ENCODE peak calls at places on chromosomes 7 and 10, in six cellular contexts. One of them, this sample, is unnamed.

GRCh38 chr10:17349717-17350116 is 104.7 kb downstream of the ST8SIA6 start:
- DNase-seq in endothelial cell: no peak
- DNase-seq in cardiac muscle cell: no peak
- DNase-seq in neural crest cell: no peak
- DNase-seq in NCI-H524: no peak
- DNase-seq in effector memory CD4-positive, alpha-beta T cell: no peak
- DNase-seq in this sample: no peak

GRCh38 chr7:76047305-76047810 is 442 bp downstream of the STYXL1 start:
- DNase-seq in endothelial cell: no peak
- DNase-seq in cardiac muscle cell: peak; percentile 14
- DNase-seq in neural crest cell: no peak
- DNase-seq in NCI-H524: no peak
- DNase-seq in effector memory CD4-positive, alpha-beta T cell: no peak
- DNase-seq in this sample: no peak

GRCh38 chr10:21519981-21520436 is 5.5 kb downstream of the SKIDA1 start:
- DNase-seq in endothelial cell: no peak
- DNase-seq in cardiac muscle cell: peak; percentile 81
- DNase-seq in neural crest cell: no peak
- DNase-seq in NCI-H524: peak; percentile 34
- DNase-seq in effector memory CD4-positive, alpha-beta T cell: no peak
- DNase-seq in this sample: no peak

GRCh38 chr10:14586901-14587300 is 187.8 kb downstream of the FAM107B start:
- DNase-seq in endothelial cell: no peak
- DNase-seq in cardiac muscle cell: no peak
- DNase-seq in neural crest cell: no peak
- DNase-seq in NCI-H524: no peak
- DNase-seq in effector memory CD4-positive, alpha-beta T cell: peak; percentile 83
- DNase-seq in this sample: no peak

GRCh38 chr10:32951111-32951510 is 6.9 kb downstream of the ITGB1 start:
- DNase-seq in endothelial cell: no peak
- DNase-seq in cardiac muscle cell: no peak
- DNase-seq in neural crest cell: no peak
- DNase-seq in NCI-H524: no peak
- DNase-seq in effector memory CD4-positive, alpha-beta T cell: no peak
- DNase-seq in this sample: no peak

GRCh38 chr7:99002827-99003212 is 124.5 kb downstream of the TRRAP start:
- DNase-seq in endothelial cell: no peak
- DNase-seq in cardiac muscle cell: no peak
- DNase-seq in neural crest cell: no peak
- DNase-seq in NCI-H524: no peak
- DNase-seq in effector memory CD4-positive, alpha-beta T cell: no peak
- DNase-seq in this sample: no peak

GRCh38 chr7:28410628-28411578 is 1.4 kb upstream of the CREB5 start:
- DNase-seq in endothelial cell: no peak
- DNase-seq in cardiac muscle cell: peak; percentile 70
- DNase-seq in neural crest cell: peak; percentile 22
- DNase-seq in NCI-H524: peak; percentile 28
- DNase-seq in effector memory CD4-positive, alpha-beta T cell: no peak
- DNase-seq in this sample: no peak

GRCh38 chr10:44955408-44956070 is 4.1 kb upstream of the RASSF4 start:
- DNase-seq in endothelial cell: no peak
- DNase-seq in cardiac muscle cell: no peak
- DNase-seq in neural crest cell: no peak
- DNase-seq in NCI-H524: peak; percentile 31
- DNase-seq in effector memory CD4-positive, alpha-beta T cell: no peak
- DNase-seq in this sample: no peak

GRCh38 chr7:81367335-81367801 is 402.5 kb downstream of the HGF start:
- DNase-seq in endothelial cell: no peak
- DNase-seq in cardiac muscle cell: peak; percentile 86
- DNase-seq in neural crest cell: no peak
- DNase-seq in NCI-H524: no peak
- DNase-seq in effector memory CD4-positive, alpha-beta T cell: no peak
- DNase-seq in this sample: no peak

GRCh38 chr7:16719699-16720098 is 33.9 kb upstream of the TSPAN13 start:
- DNase-seq in endothelial cell: no peak
- DNase-seq in cardiac muscle cell: peak; percentile 47
- DNase-seq in neural crest cell: no peak
- DNase-seq in NCI-H524: no peak
- DNase-seq in effector memory CD4-positive, alpha-beta T cell: no peak
- DNase-seq in this sample: no peak

GRCh38 chr10:65518379-65518778 is 1407.5 kb upstream of the LRRTM3 start:
- DNase-seq in endothelial cell: no peak
- DNase-seq in cardiac muscle cell: no peak
- DNase-seq in neural crest cell: no peak
- DNase-seq in NCI-H524: no peak
- DNase-seq in effector memory CD4-positive, alpha-beta T cell: no peak
- DNase-seq in this sample: no peak

GRCh38 chr7:30430300-30430699 is 48.3 kb downstream of the NOD1 start:
- DNase-seq in endothelial cell: no peak
- DNase-seq in cardiac muscle cell: peak; percentile 11
- DNase-seq in neural crest cell: no peak
- DNase-seq in NCI-H524: no peak
- DNase-seq in effector memory CD4-positive, alpha-beta T cell: no peak
- DNase-seq in this sample: no peak

GRCh38 chr10:34988397-34989067 is 101.6 kb downstream of the CUL2 start:
- DNase-seq in endothelial cell: no peak
- DNase-seq in cardiac muscle cell: no peak
- DNase-seq in neural crest cell: no peak
- DNase-seq in NCI-H524: no peak
- DNase-seq in effector memory CD4-positive, alpha-beta T cell: no peak
- DNase-seq in this sample: no peak

GRCh38 chr10:14625210-14625621 is 149.5 kb downstream of the FAM107B start:
- DNase-seq in endothelial cell: no peak
- DNase-seq in cardiac muscle cell: no peak
- DNase-seq in neural crest cell: no peak
- DNase-seq in NCI-H524: peak; percentile 41
- DNase-seq in effector memory CD4-positive, alpha-beta T cell: no peak
- DNase-seq in this sample: no peak

GRCh38 chr7:84412161-84412969 is 217.8 kb upstream of the SEMA3A start:
- DNase-seq in endothelial cell: no peak
- DNase-seq in cardiac muscle cell: peak; percentile 90
- DNase-seq in neural crest cell: no peak
- DNase-seq in NCI-H524: no peak
- DNase-seq in effector memory CD4-positive, alpha-beta T cell: no peak
- DNase-seq in this sample: no peak

GRCh38 chr7:46446151-46446550 is 525.1 kb upstream of the IGFBP3 start:
- DNase-seq in endothelial cell: no peak
- DNase-seq in cardiac muscle cell: no peak
- DNase-seq in neural crest cell: no peak
- DNase-seq in NCI-H524: no peak
- DNase-seq in effector memory CD4-positive, alpha-beta T cell: no peak
- DNase-seq in this sample: no peak

GRCh38 chr10:26779176-26779860 is 81.4 kb downstream of the ABI1 start:
- DNase-seq in endothelial cell: no peak
- DNase-seq in cardiac muscle cell: no peak
- DNase-seq in neural crest cell: no peak
- DNase-seq in NCI-H524: no peak
- DNase-seq in effector memory CD4-positive, alpha-beta T cell: no peak
- DNase-seq in this sample: no peak

GRCh38 chr10:29634105-29634504 is 666 bp downstream of the SVIL start:
- DNase-seq in endothelial cell: no peak
- DNase-seq in cardiac muscle cell: no peak
- DNase-seq in neural crest cell: no peak
- DNase-seq in NCI-H524: no peak
- DNase-seq in effector memory CD4-positive, alpha-beta T cell: no peak
- DNase-seq in this sample: no peak

GRCh38 chr10:104331208-104331838 is 6.9 kb downstream of the ITPRIP start:
- DNase-seq in endothelial cell: no peak
- DNase-seq in cardiac muscle cell: peak; percentile 70
- DNase-seq in neural crest cell: no peak
- DNase-seq in NCI-H524: no peak
- DNase-seq in effector memory CD4-positive, alpha-beta T cell: no peak
- DNase-seq in this sample: no peak

GRCh38 chr10:56715262-56715661 is 354.2 kb upstream of the ZWINT start:
- DNase-seq in endothelial cell: no peak
- DNase-seq in cardiac muscle cell: no peak
- DNase-seq in neural crest cell: no peak
- DNase-seq in NCI-H524: no peak
- DNase-seq in effector memory CD4-positive, alpha-beta T cell: no peak
- DNase-seq in this sample: no peak

GRCh38 chr7:31857178-31857577 is 170.2 kb downstream of the PPP1R17 start:
- DNase-seq in endothelial cell: no peak
- DNase-seq in cardiac muscle cell: no peak
- DNase-seq in neural crest cell: no peak
- DNase-seq in NCI-H524: no peak
- DNase-seq in effector memory CD4-positive, alpha-beta T cell: no peak
- DNase-seq in this sample: no peak

GRCh38 chr7:134962270-134962669 is 24.0 kb upstream of the AGBL3 start:
- DNase-seq in endothelial cell: no peak
- DNase-seq in cardiac muscle cell: no peak
- DNase-seq in neural crest cell: no peak
- DNase-seq in NCI-H524: no peak
- DNase-seq in effector memory CD4-positive, alpha-beta T cell: no peak
- DNase-seq in this sample: no peak

GRCh38 chr10:110221721-110222261 is 14.4 kb downstream of the MXI1 start:
- DNase-seq in endothelial cell: peak; percentile 18
- DNase-seq in cardiac muscle cell: peak; percentile 94
- DNase-seq in neural crest cell: no peak
- DNase-seq in NCI-H524: no peak
- DNase-seq in effector memory CD4-positive, alpha-beta T cell: peak; percentile 76
- DNase-seq in this sample: peak; percentile 70